ENCODE peak calls at places on chromosomes 12 and 14, in eight cellular contexts. S is body of pancreas, X is lower leg skin, P is ovary, M is breast epithelium, U is Peyer's patch, I is IMR-90, W is heart left ventricle. Y is an unnamed sample.

GRCh38 chr12:93079976-93080375 is 150.9 kb upstream of the EEA1 start:
- DNase-seq in X (no peak), I (no peak), P (no peak), W (no peak), U (no peak), S (no peak), M (no peak), Y (no peak)

GRCh38 chr12:104490850-104491249 is 34.1 kb downstream of the CHST11 start:
- DNase-seq in W (no peak), X (no peak), I (no peak), M (no peak), S (no peak), U (no peak), P (no peak), Y (no peak)

GRCh38 chr14:84282618-84283017 is 1247.3 kb upstream of the FLRT2 start:
- DNase-seq in P (no peak), M (no peak), I (no peak), X (no peak), S (no peak), W (no peak), U (no peak), Y (no peak)

GRCh38 chr14:99624971-99625370 is 20.0 kb upstream of the HHIPL1 start:
- DNase-seq in W (no peak), X (no peak), M (no peak), P (no peak), I (no peak), U (no peak), S (no peak), Y (no peak)

GRCh38 chr12:58575281-58575680 is 345.0 kb downstream of the LRIG3 start:
- DNase-seq in I (peak; percentile 94), S (no peak), P (no peak), M (no peak), W (no peak), X (no peak), U (no peak), Y (no peak)

GRCh38 chr14:97943619-97944018 is 1146.4 kb downstream of the VRK1 start:
- DNase-seq in U (no peak), S (no peak), I (no peak), M (no peak), W (no peak), P (no peak), X (no peak), Y (no peak)

GRCh38 chr12:1250641-1251040 is 259.6 kb downstream of the ERC1 start:
- DNase-seq in P (no peak), M (no peak), X (no peak), S (no peak), W (no peak), I (no peak), U (no peak), Y (no peak)

GRCh38 chr12:104520242-104520900 is 63.6 kb downstream of the CHST11 start:
- DNase-seq in I (no peak), S (no peak), X (no peak), U (no peak), M (no peak), P (no peak), W (no peak), Y (no peak)

GRCh38 chr12:39402922-39403321 is 40.0 kb downstream of the KIF21A start:
- DNase-seq in I (no peak), W (no peak), S (no peak), X (no peak), M (no peak), U (no peak), P (no peak), Y (no peak)

GRCh38 chr12:1189163-1189562 is 198.1 kb downstream of the ERC1 start:
- DNase-seq in M (no peak), I (no peak), X (no peak), S (no peak), U (no peak), P (no peak), W (no peak), Y (no peak)

GRCh38 chr12:91191516-91192111 is 9.0 kb upstream of the DCN start:
- DNase-seq in P (peak; percentile 32), I (no peak), M (no peak), X (no peak), W (no peak), S (no peak), U (no peak), Y (no peak)

GRCh38 chr14:57388072-57388471 is 2.3 kb upstream of the NAA30 start:
- DNase-seq in M (no peak), I (no peak), W (no peak), P (no peak), U (no peak), X (no peak), S (no peak), Y (peak; percentile 4)

GRCh38 chr12:96210376-96211055 is 16.3 kb downstream of the ELK3 start:
- DNase-seq in W (no peak), X (no peak), U (no peak), P (no peak), S (no peak), M (no peak), I (no peak), Y (no peak)

GRCh38 chr14:30585204-30585603 is 26.2 kb downstream of the G2E3 start:
- DNase-seq in X (no peak), P (no peak), W (no peak), I (no peak), M (no peak), S (no peak), U (no peak), Y (no peak)

GRCh38 chr12:51888316-51889215 is 663 bp downstream of the ANKRD33 start:
- DNase-seq in S (no peak), M (no peak), I (no peak), X (no peak), U (no peak), P (no peak), W (no peak), Y (no peak)

GRCh38 chr12:104742551-104742961 is 215.5 kb downstream of the SLC41A2 start:
- DNase-seq in U (no peak), X (no peak), W (peak; percentile 51), S (no peak), M (no peak), I (no peak), P (no peak), Y (no peak)

GRCh38 chr12:6953417-6954315 is 2.5 kb downstream of the PTPN6 start:
- DNase-seq in M (no peak), S (no peak), I (no peak), U (peak; percentile 59), W (peak; percentile 75), X (no peak), P (no peak), Y (no peak)

GRCh38 chr14:103558071-103558882 is 4.2 kb downstream of the BAG5 start:
- DNase-seq in U (no peak), S (no peak), I (peak; percentile 83), X (no peak), M (no peak), P (no peak), W (no peak), Y (no peak)

GRCh38 chr12:80432061-80432460 is 12.0 kb upstream of the PTPRQ start:
- DNase-seq in P (no peak), I (no peak), S (no peak), W (no peak), X (no peak), U (no peak), M (no peak), Y (no peak)

GRCh38 chr12:21813125-21813524 is 38.6 kb upstream of the KCNJ8 start:
- DNase-seq in I (no peak), M (no peak), P (no peak), U (no peak), W (no peak), S (no peak), X (no peak), Y (peak; percentile 92)

GRCh38 chr12:62711626-62712305 is 223.2 kb downstream of the PPM1H start:
- DNase-seq in U (no peak), P (no peak), I (no peak), S (no peak), X (no peak), W (no peak), M (no peak), Y (no peak)

DNA sequence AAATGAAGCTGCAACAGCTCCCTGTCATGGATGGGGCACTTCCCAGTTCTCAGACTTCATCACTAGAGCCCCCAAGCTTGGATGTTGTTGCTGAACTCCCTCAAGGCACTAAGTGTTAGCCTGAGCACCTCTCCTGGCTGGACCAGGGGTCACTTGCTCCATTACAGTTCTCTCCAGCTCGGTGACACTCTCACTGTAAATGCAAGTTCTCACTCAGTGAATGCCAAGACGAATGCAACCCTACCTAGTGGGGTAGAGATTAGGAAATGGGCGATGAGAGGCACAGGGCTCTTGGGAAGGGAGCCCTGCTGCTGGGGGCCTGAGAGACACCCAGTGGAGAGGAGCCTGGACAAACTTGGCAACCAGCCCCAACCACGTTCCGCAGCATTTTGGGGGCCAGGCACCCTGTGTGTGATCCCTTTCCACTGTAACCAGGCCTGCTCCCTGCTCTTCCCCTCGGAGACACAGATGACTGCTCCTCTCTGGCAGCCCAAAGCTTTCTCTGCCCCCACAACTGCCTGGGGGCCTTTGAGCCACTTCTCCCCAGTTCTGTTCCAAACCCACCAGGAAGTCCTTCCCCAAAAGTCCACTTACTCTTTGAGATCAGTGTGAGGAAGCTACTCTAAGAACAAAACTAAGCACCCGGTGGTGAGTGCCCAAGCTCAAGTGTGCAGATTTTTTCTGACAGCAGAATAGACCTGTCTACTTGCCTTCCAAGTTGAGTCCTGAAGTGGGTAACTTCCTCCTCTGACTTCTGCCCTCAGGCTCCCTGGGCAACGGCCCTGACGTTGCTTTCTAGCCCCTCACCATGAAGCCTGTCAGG is 8.0 kb upstream of the SELPLG start:
- DNase-seq in W (no peak), U (no peak), M (no peak), I (no peak), X (no peak), P (no peak), S (no peak), Y (no peak)
- TF ChIP-seq POLR2A in W (no peak), U (no peak), M (no peak), I (no peak), X (no peak), P (no peak), S (no peak), Y (no peak)

GRCh38 chr14:105065280-105066228 is at the start of gene GPR132:
- DNase-seq in M (no peak), X (no peak), S (no peak), U (no peak), W (peak; percentile 64), P (no peak), I (no peak), Y (no peak)
- TF ChIP-seq POLR2A in M (peak; percentile 11), X (no peak), S (peak; percentile 64), U (peak; percentile 58), W (no peak), P (no peak), I (no peak), Y (no peak)

GRCh38 chr12:2959508-2960431 is 573 bp downstream of the TEAD4 start:
- DNase-seq in I (peak; percentile 60), W (peak; percentile 69), P (peak; percentile 55), S (peak; percentile 63), X (no peak), U (peak; percentile 65), M (no peak), Y (peak; percentile 12)
- TF ChIP-seq POLR2A in I (peak; percentile 63), W (no peak), P (peak; percentile 25), S (peak; percentile 58), X (no peak), U (no peak), M (no peak), Y (no peak)

DNA sequence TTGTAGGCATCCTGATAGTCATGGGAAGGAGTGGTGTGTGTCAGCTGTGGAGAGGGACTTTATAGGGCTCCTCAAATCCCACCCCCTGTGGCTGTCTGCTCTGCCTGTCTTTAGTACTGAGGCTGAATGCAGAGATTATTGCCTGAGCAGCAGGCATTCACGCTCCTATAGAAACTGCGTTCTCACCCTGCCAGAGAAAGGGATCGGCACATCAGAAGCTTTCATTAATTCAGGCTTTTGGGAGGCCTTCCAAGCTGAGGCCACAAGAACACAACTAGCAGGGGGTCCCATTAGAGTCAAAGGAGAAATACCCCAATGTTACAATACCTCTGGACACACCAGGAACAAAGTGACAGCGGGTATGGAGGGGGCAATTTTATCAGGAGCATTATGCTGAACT is 12.6 kb downstream of the KCNK10 start:
- DNase-seq in S (no peak), W (no peak), I (no peak), U (no peak), X (no peak), M (no peak), P (no peak), Y (no peak)
- TF ChIP-seq POLR2A in S (no peak), W (no peak), I (no peak), U (no peak), X (no peak), M (no peak), P (no peak), Y (no peak)

Y was measured in erythroblast.